ENCODE peak calls at places on chromosomes 5 and 9, in seven cellular contexts. U, X, H, R, D, S and Z are unnamed samples.

GRCh38 chr9:3479516-3480352 is 46.1 kb downstream of the RFX3 start:
- DNase-seq in H (no peak), U (no peak), D (no peak), X (no peak), R (no peak), S (no peak), Z (no peak)

GRCh38 chr5:96733771-96734498 is 71.8 kb downstream of the CAST start:
- DNase-seq in S (no peak), R (no peak), H (no peak), U (no peak), D (peak; percentile 54), X (no peak), Z (peak; percentile 62)

GRCh38 chr5:104400941-104401340 is 838.4 kb upstream of the NUDT12 start:
- DNase-seq in H (no peak), D (no peak), R (no peak), S (no peak), U (no peak), X (no peak), Z (no peak)

GRCh38 chr5:54180616-54181015 is 129.8 kb downstream of the ARL15 start:
- DNase-seq in U (no peak), H (no peak), D (no peak), R (no peak), X (no peak), S (no peak), Z (no peak)

GRCh38 chr9:8850916-8851315 is 1051.3 kb upstream of the DMAC1 start:
- DNase-seq in D (no peak), U (no peak), S (no peak), H (no peak), X (no peak), R (no peak), Z (no peak)

GRCh38 chr5:135071311-135071710 is 37.3 kb upstream of the PITX1 start:
- DNase-seq in X (no peak), R (no peak), U (no peak), H (peak; percentile 6), S (no peak), D (no peak), Z (no peak)

GRCh38 chr9:107175826-107176500 is 107.1 kb upstream of the RAD23B start:
- DNase-seq in S (no peak), D (no peak), X (no peak), R (no peak), H (no peak), U (no peak), Z (no peak)

GRCh38 chr5:176818391-176819098 is 8.2 kb downstream of the UNC5A start:
- DNase-seq in D (peak; percentile 40), S (no peak), U (no peak), H (no peak), R (no peak), X (no peak), Z (no peak)

GRCh38 chr5:56717253-56717987 is 97.9 kb upstream of the MAP3K1 start:
- DNase-seq in H (no peak), U (no peak), D (no peak), S (no peak), R (peak; percentile 31), X (peak; percentile 70), Z (no peak)

GRCh38 chr9:105620996-105621395 is 41.3 kb upstream of the TAL2 start:
- DNase-seq in R (no peak), S (no peak), U (no peak), D (no peak), H (no peak), X (no peak), Z (no peak)

GRCh38 chr9:136115206-136115605 is 3.5 kb downstream of the TMEM250 start:
- DNase-seq in H (no peak), U (no peak), D (no peak), R (no peak), S (no peak), X (no peak), Z (no peak)

GRCh38 chr9:3151672-3152576 is 308.0 kb upstream of the PUM3 start:
- DNase-seq in X (no peak), D (no peak), R (no peak), S (no peak), H (no peak), U (no peak), Z (no peak)

GRCh38 chr9:104738452-104738851 is 9.0 kb upstream of the NIPSNAP3A start:
- DNase-seq in R (no peak), X (no peak), H (no peak), U (no peak), D (no peak), S (no peak), Z (no peak)

GRCh38 chr5:59097116-59097515 is 514.2 kb downstream of the RAB3C start:
- DNase-seq in R (no peak), H (no peak), D (no peak), U (no peak), S (no peak), X (no peak), Z (no peak)

GRCh38 chr5:127839496-127840197 is 136.5 kb downstream of the CCDC192 start:
- DNase-seq in H (no peak), U (no peak), R (no peak), D (no peak), S (no peak), X (no peak), Z (no peak)

DNA sequence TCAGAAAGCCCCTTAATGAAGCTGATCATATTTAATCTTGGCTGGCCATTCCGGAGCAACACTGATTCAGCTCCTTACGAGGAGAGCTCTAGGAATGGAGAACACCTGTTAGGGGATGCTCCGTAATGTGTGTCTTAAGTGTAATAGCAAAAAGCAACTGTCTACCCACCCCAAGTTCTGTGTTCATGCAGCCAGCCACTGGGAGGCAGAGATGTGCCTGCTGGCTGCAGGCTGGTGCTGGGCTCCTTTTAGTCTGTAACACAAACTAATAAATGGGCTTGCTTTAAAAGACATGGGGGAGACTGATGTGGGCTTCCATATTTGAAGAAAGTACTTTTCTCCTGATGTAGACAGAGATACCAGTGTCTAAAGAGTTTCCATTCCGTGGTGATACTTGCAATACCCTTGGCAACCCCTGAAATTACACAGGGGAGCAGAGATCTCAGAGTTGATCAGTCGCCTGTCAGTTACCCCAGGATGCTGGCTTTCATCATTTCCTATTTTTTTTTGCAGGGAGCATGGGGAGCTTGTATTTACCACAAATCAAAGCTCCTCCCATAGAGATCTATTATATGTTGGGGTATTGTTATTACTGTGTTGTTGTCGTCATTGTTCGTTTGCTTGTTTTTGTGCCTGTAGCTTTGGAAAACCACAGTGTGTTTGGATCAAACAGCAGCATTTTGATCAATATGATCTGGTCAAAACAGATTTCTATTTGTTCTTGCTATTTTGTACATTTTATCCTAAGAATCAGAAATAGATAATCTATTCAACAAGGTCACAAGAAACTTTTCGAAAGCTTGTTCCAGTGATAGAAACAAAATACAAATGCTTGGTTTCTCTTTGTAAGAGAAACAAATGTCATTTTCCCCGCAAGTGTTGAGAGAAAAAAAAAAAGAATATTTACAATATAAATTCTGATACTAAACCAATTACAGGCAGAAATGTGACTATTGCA is 65.8 kb downstream of the MTX3 start:
- DNase-seq in U (no peak), H (no peak), S (no peak), D (no peak), X (no peak), R (no peak), Z (no peak)
- TF ChIP-seq CTCF in U (no peak), H (no peak), S (no peak), D (peak; percentile 37), X (no peak), R (no peak), Z (no peak)

DNA sequence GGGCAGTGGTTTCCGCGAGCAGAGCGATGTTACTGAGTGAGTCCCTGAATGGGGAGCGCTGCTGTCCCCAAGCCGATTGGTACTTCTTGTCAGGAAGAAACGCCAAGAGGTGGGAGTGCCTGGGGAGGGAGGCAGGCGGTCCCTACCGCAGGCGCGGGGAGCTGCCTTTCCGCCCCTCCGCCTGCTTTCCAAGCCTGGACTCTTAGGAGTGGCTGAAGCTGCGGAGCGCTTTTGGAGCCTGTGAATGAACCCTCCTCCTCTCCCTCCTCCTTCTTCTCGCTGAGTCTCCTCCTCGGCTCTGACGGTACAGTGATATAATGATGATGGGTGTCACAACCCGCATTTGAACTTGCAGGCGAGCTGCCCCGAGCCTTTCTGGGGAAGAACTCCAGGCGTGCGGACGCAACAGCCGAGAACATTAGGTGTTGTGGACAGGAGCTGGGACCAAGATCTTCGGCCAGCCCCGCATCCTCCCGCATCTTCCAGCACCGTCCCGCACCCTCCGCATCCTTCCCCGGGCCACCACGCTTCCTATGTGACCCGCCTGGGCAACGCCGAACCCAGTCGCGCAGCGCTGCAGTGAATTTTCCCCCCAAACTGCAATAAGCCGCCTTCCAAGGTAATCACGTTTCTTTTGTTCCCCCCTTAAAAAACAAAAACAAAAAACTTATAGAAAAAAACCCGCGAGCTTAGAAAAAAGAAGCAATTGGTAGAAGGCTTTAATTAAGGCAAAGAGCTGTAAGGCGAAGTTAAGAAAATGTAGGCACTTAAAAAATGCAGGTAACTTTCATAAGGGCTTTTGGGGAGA is at the start of gene VCAN:
- DNase-seq in S (peak; percentile 55), U (peak; percentile 81), R (no peak), D (peak; percentile 53), X (peak; percentile 7), H (peak; percentile 87), Z (peak; percentile 93)
- TF ChIP-seq POLR2A in S (no peak), U (no peak), R (no peak), D (peak; percentile 36), X (no peak), H (no peak), Z (no peak)

DNA sequence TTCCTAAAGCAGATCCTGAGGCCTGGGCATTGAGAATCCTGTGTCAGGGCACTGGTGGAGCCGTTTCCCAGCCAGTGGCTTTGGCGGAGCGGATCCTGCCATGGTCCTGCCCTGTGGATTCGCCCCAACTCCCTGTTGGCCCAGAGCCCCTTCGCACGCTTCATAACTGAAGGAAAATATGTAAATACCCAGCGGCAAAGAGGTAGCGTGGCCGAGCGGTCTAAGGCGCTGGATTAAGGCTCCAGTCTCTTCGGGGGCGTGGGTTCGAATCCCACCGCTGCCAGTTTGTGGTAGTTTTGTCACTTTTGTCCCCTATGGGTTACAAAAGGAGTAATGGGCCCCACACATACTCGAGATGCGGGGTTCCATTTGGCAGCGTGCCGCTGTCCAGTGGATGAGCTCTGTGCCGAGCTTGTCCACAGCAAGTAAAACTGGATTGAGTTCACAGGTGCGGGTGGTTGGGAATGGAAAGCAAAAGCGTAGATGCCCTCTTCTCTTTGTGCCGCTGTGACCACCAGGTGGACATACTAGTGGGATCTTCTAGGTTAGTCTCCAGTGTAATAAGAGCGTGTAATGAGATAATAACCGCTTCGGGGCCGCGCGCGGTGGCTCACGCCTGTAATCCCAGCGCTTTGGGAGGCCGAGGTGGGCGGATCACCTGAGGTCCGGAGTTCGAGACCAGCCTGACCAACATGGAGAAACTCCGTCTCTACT is 17.3 kb downstream of the TRIM7 start:
- DNase-seq in S (peak; percentile 77), D (peak; percentile 86), R (peak; percentile 73), U (peak; percentile 91), X (peak; percentile 81), H (peak; percentile 92), Z (peak; percentile 97)
- TF ChIP-seq CTCF in S (peak; percentile 5), D (no peak), R (no peak), U (no peak), X (no peak), H (no peak), Z (no peak)

GRCh38 chr9:35816708-35817107 is 1.9 kb upstream of the HINT2 start:
- DNase-seq in S (no peak), H (no peak), R (no peak), D (no peak), X (no peak), U (no peak), Z (no peak)

GRCh38 chr9:35818341-35818740 is 3.5 kb upstream of the HINT2 start:
- DNase-seq in R (no peak), U (no peak), X (no peak), D (no peak), H (no peak), S (no peak), Z (peak; percentile 74)

GRCh38 chr9:35814841-35815543 is at the start of gene HINT2:
- DNase-seq in S (peak; percentile 95), D (peak; percentile 98), U (peak; percentile 99), R (peak; percentile 97), X (peak; percentile 99), H (peak; percentile 98), Z (peak; percentile 99)

GRCh38 chr9:35822926-35823325 is 5.6 kb downstream of the FAM221B start:
- DNase-seq in R (no peak), H (no peak), S (no peak), X (no peak), U (no peak), D (no peak), Z (no peak)

GRCh38 chr9:35820076-35820475 is 5.2 kb upstream of the HINT2 start:
- DNase-seq in H (no peak), S (no peak), D (no peak), X (no peak), U (no peak), R (no peak), Z (no peak)
- TF ChIP-seq POLR2A in H (no peak), S (no peak), D (no peak), X (no peak), U (no peak), R (no peak), Z (no peak)